ENCODE peak calls at places on chromosomes 4 and X, in eight cellular contexts. V is activated CD4-positive, alpha-beta T cell treated with anti-CD3 and anti-CD28 coated beads, Interleukin-2, amount 50 U/mL, for 1 hour; U is fibroblast of the aortic adventitia; W is mesendoderm; H is ELF-1; R is lung; J is activated T-cell treated with anti-CD3 and anti-CD28 coated beads for 1 hour; D is T-helper 2 cell. E is an unnamed sample.
A peak's percentile ranks its signal among the peaks of the same experiment; 100 is the strongest.

GRCh38 chr4:123833156-123833555 is 436.6 kb downstream of the SPRY1 start:
- DNase-seq in V (no peak), U (no peak), W (no peak), H (no peak), R (no peak), J (no peak), D (no peak), E (no peak)

GRCh38 chr4:103075894-103076776 is at the start of gene SLC9B2:
- DNase-seq in V (peak; percentile 54), U (peak; percentile 77), W (peak; percentile 76), H (peak; percentile 79), R (peak; percentile 51), J (peak; percentile 45), D (peak; percentile 65), E (peak; percentile 44)

GRCh38 chrX:132217203-132218073 is 1.8 kb downstream of the RAP2C start:
- DNase-seq in V (peak; percentile 70), U (peak; percentile 74), W (peak; percentile 93), H (peak; percentile 87), R (peak; percentile 71), J (peak; percentile 50), D (peak; percentile 84), E (peak; percentile 88)

GRCh38 chr4:18020145-18020670 is 1.3 kb downstream of the LCORL start:
- DNase-seq in V (peak; percentile 8), U (peak; percentile 21), W (peak; percentile 16), H (no peak), R (no peak), J (no peak), D (no peak), E (peak; percentile 35)

GRCh38 chr4:184437988-184438774 is 36.2 kb downstream of the IRF2 start:
- DNase-seq in V (no peak), U (no peak), W (no peak), H (no peak), R (no peak), J (no peak), D (no peak), E (peak; percentile 46)

GRCh38 chr4:175891863-175892262 is 79.8 kb upstream of the GPM6A start:
- DNase-seq in V (no peak), U (peak; percentile 0), W (peak; percentile 30), H (no peak), R (no peak), J (no peak), D (no peak), E (peak; percentile 68)

GRCh38 chr4:30789219-30789671 is 69.1 kb downstream of the PCDH7 start:
- DNase-seq in V (no peak), U (no peak), W (no peak), H (peak; percentile 1), R (no peak), J (no peak), D (no peak), E (no peak)

GRCh38 chr4:1981251-1982055 is 27.3 kb downstream of the NELFA start:
- DNase-seq in V (no peak), U (no peak), W (peak; percentile 53), H (peak; percentile 46), R (no peak), J (no peak), D (no peak), E (peak; percentile 59)

GRCh38 chr4:37245391-37245954 is 930 bp downstream of the NWD2 start:
- DNase-seq in V (no peak), U (no peak), W (peak; percentile 37), H (peak; percentile 61), R (no peak), J (no peak), D (no peak), E (no peak)

GRCh38 chr4:165944900-165945299 is 71.9 kb downstream of the TLL1 start:
- DNase-seq in V (no peak), U (no peak), W (no peak), H (no peak), R (no peak), J (no peak), D (no peak), E (no peak)

GRCh38 chrX:112197845-112198244 is 115.3 kb upstream of the TRPC5 start:
- DNase-seq in V (no peak), U (no peak), W (no peak), H (no peak), R (no peak), J (no peak), D (no peak), E (no peak)

GRCh38 chr4:13483142-13484044 is 747 bp downstream of the RAB28 start:
- DNase-seq in V (peak; percentile 7), U (peak; percentile 71), W (peak; percentile 86), H (peak; percentile 79), R (peak; percentile 46), J (peak; percentile 3), D (no peak), E (peak; percentile 61)

GRCh38 chr4:6032249-6033244 is 14.3 kb upstream of the C4orf50 start:
- DNase-seq in V (no peak), U (peak; percentile 3), W (no peak), H (no peak), R (no peak), J (no peak), D (no peak), E (no peak)

GRCh38 chrX:43269201-43269600 is 386.9 kb upstream of the MAOA start:
- DNase-seq in V (no peak), U (no peak), W (no peak), H (no peak), R (no peak), J (no peak), D (no peak), E (no peak)

GRCh38 chr4:3871181-3871852 is 105.1 kb downstream of the ADRA2C start:
- DNase-seq in V (no peak), U (no peak), W (peak; percentile 87), H (peak; percentile 88), R (no peak), J (no peak), D (peak; percentile 32), E (peak; percentile 21)

GRCh38 chr4:113209652-113210320 is 160.3 kb downstream of the ANK2 start:
- DNase-seq in V (no peak), U (no peak), W (peak; percentile 61), H (peak; percentile 23), R (no peak), J (no peak), D (no peak), E (no peak)

GRCh38 chrX:119015407-119016242 is 41.2 kb downstream of the LONRF3 start:
- DNase-seq in V (no peak), U (peak; percentile 81), W (peak; percentile 15), H (no peak), R (peak; percentile 41), J (no peak), D (no peak), E (no peak)

GRCh38 chrX:12488220-12488619 is 303.0 kb upstream of the PRPS2 start:
- DNase-seq in V (no peak), U (peak; percentile 57), W (no peak), H (no peak), R (no peak), J (no peak), D (no peak), E (no peak)

GRCh38 chrX:45758738-45759397 is 558.2 kb upstream of the DIPK2B start:
- DNase-seq in V (no peak), U (no peak), W (no peak), H (no peak), R (no peak), J (no peak), D (no peak), E (no peak)

E was measured in NCI-H526.